ENCODE peak calls at places on chromosomes 6 and 20, in eight cellular contexts. H is M059J; Z is A549; Q is GM20000; X is stimulated activated CD4-positive, alpha-beta T cell treated with anti-CD3 and anti-CD28 coated beads, Interleukin-1b, Interleukin-23, amount 100 ng/mL, for 4 hours; G is choroid plexus epithelial cell; S is amniotic epithelial cell; O is AG09319. E is an unnamed sample.

GRCh38 chr6:89081129-89081422 is 525 bp downstream of the PNRC1 start:
- DNase-seq in H (no peak), Z (no peak), Q (no peak), X (no peak), G (peak; percentile 31), S (no peak), O (no peak), E (no peak)

GRCh38 chr6:15508363-15509330 is 154.2 kb downstream of the DTNBP1 start:
- DNase-seq in H (peak; percentile 15), Z (no peak), Q (no peak), X (no peak), G (no peak), S (no peak), O (no peak), E (no peak)

GRCh38 chr20:48599748-48600469 is 227.9 kb downstream of the PREX1 start:
- DNase-seq in H (no peak), Z (no peak), Q (no peak), X (no peak), G (no peak), S (no peak), O (no peak), E (no peak)

GRCh38 chr6:142946181-142946923 is 1.4 kb upstream of the HIVEP2 start:
- DNase-seq in H (peak; percentile 99), Z (peak; percentile 92), Q (peak; percentile 88), X (peak; percentile 84), G (peak; percentile 99), S (peak; percentile 98), O (peak; percentile 97), E (peak; percentile 92)

GRCh38 chr6:56756219-56756789 is 113.6 kb upstream of the DST start:
- DNase-seq in H (peak; percentile 59), Z (no peak), Q (no peak), X (no peak), G (no peak), S (no peak), O (no peak), E (no peak)

GRCh38 chr20:11261533-11262000 is 587.8 kb upstream of the JAG1 start:
- DNase-seq in H (peak; percentile 97), Z (peak; percentile 35), Q (no peak), X (no peak), G (peak; percentile 98), S (peak; percentile 89), O (no peak), E (no peak)

GRCh38 chr20:46423882-46424482 is 17.6 kb upstream of the ELMO2 start:
- DNase-seq in H (no peak), Z (no peak), Q (no peak), X (no peak), G (no peak), S (no peak), O (no peak), E (no peak)

GRCh38 chr6:292506-293184 is 358 bp downstream of the DUSP22 start:
- DNase-seq in H (peak; percentile 67), Z (peak; percentile 57), Q (peak; percentile 93), X (peak; percentile 74), G (peak; percentile 36), S (peak; percentile 29), O (no peak), E (no peak)

GRCh38 chr6:89564752-89565427 is 73.7 kb downstream of the LYRM2 start:
- DNase-seq in H (no peak), Z (no peak), Q (no peak), X (no peak), G (no peak), S (no peak), O (no peak), E (no peak)

GRCh38 chr20:16580127-16580526 is 6.9 kb upstream of the KIF16B start:
- DNase-seq in H (peak; percentile 84), Z (peak; percentile 33), Q (no peak), X (no peak), G (peak; percentile 64), S (peak; percentile 72), O (peak; percentile 69), E (no peak)

GRCh38 chr6:163726037-163726695 is 311.6 kb downstream of the QKI start:
- DNase-seq in H (no peak), Z (no peak), Q (no peak), X (no peak), G (no peak), S (no peak), O (no peak), E (no peak)

GRCh38 chr20:44981736-44982406 is 15.6 kb downstream of the STK4 start:
- DNase-seq in H (no peak), Z (no peak), Q (no peak), X (no peak), G (no peak), S (no peak), O (no peak), E (no peak)

GRCh38 chr6:79269877-79270276 is 35.4 kb upstream of the HMGN3 start:
- DNase-seq in H (peak; percentile 88), Z (peak; percentile 10), Q (no peak), X (no peak), G (peak; percentile 99), S (peak; percentile 94), O (peak; percentile 54), E (peak; percentile 16)

GRCh38 chr6:143744593-143745151 is 66.9 kb downstream of the PHACTR2 start:
- DNase-seq in H (peak; percentile 45), Z (peak; percentile 34), Q (no peak), X (no peak), G (no peak), S (peak; percentile 37), O (no peak), E (no peak)

GRCh38 chr20:6702144-6702543 is 65.3 kb upstream of the BMP2 start:
- DNase-seq in H (no peak), Z (no peak), Q (no peak), X (no peak), G (no peak), S (no peak), O (no peak), E (no peak)

GRCh38 chr20:62404112-62404665 is 2.9 kb downstream of the CABLES2 start:
- DNase-seq in H (no peak), Z (no peak), Q (no peak), X (no peak), G (no peak), S (no peak), O (no peak), E (no peak)

GRCh38 chr20:44683263-44684046 is 31.7 kb upstream of the CCN5 start:
- DNase-seq in H (peak; percentile 58), Z (peak; percentile 75), Q (peak; percentile 84), X (peak; percentile 51), G (peak; percentile 74), S (peak; percentile 31), O (no peak), E (no peak)

GRCh38 chr20:33793011-33793931 is 17.9 kb upstream of the CHMP4B start:
- DNase-seq in H (peak; percentile 29), Z (no peak), Q (no peak), X (no peak), G (no peak), S (peak; percentile 66), O (no peak), E (no peak)

GRCh38 chr6:149541139-149541538 is 4.7 kb downstream of the PPIL4 start:
- DNase-seq in H (no peak), Z (no peak), Q (no peak), X (no peak), G (no peak), S (no peak), O (no peak), E (no peak)

GRCh38 chr20:24339179-24339578 is 130.2 kb upstream of the SYNDIG1 start:
- DNase-seq in H (no peak), Z (no peak), Q (no peak), X (no peak), G (no peak), S (no peak), O (no peak), E (no peak)

GRCh38 chr20:48618631-48619030 is 209.2 kb downstream of the PREX1 start:
- DNase-seq in H (no peak), Z (no peak), Q (no peak), X (no peak), G (no peak), S (no peak), O (no peak), E (no peak)